ENCODE peak calls at places on chromosomes 7 and 10, in ten cellular contexts. One of them, this sample, is unnamed.

GRCh38 chr10:124092270-124093075 is 925 bp downstream of the CHST15 start:
- DNase-seq in HCT116: no peak
- DNase-seq in transverse colon: peak; percentile 77
- DNase-seq in prostate gland: peak; percentile 40
- DNase-seq in sigmoid colon: peak; percentile 87
- DNase-seq in right lobe of liver: peak; percentile 84
- DNase-seq in IMR-90: no peak
- DNase-seq in H1: peak; percentile 82
- DNase-seq in A549: peak; percentile 39
- DNase-seq in K562: no peak
- DNase-seq in this sample: peak; percentile 50

GRCh38 chr10:92847185-92847864 is 995 bp upstream of the EXOC6 start:
- DNase-seq in IMR-90: peak; percentile 18
- DNase-seq in A549: no peak
- DNase-seq in HCT116: no peak
- DNase-seq in H1: no peak
- DNase-seq in right lobe of liver: no peak
- DNase-seq in prostate gland: no peak
- DNase-seq in K562: peak; percentile 47
- DNase-seq in transverse colon: no peak
- DNase-seq in sigmoid colon: no peak
- DNase-seq in this sample: no peak

GRCh38 chr10:51090190-51090589 is 15.9 kb downstream of the PRKG1 start:
- DNase-seq in transverse colon: no peak
- DNase-seq in right lobe of liver: no peak
- DNase-seq in prostate gland: no peak
- DNase-seq in HCT116: no peak
- DNase-seq in IMR-90: peak; percentile 56
- DNase-seq in H1: no peak
- DNase-seq in A549: no peak
- DNase-seq in sigmoid colon: no peak
- DNase-seq in K562: no peak
- DNase-seq in this sample: no peak

GRCh38 chr7:150516956-150517355 is 2.3 kb downstream of the GIMAP7 start:
- DNase-seq in IMR-90: no peak
- DNase-seq in transverse colon: no peak
- DNase-seq in prostate gland: no peak
- DNase-seq in A549: no peak
- DNase-seq in HCT116: no peak
- DNase-seq in sigmoid colon: no peak
- DNase-seq in H1: no peak
- DNase-seq in right lobe of liver: no peak
- DNase-seq in K562: no peak
- DNase-seq in this sample: no peak

GRCh38 chr10:27948191-27948590 is 50.7 kb downstream of the ODAD2 start:
- DNase-seq in HCT116: no peak
- DNase-seq in transverse colon: no peak
- DNase-seq in prostate gland: no peak
- DNase-seq in A549: no peak
- DNase-seq in right lobe of liver: no peak
- DNase-seq in sigmoid colon: no peak
- DNase-seq in H1: no peak
- DNase-seq in IMR-90: no peak
- DNase-seq in K562: no peak
- DNase-seq in this sample: no peak

GRCh38 chr7:94313926-94314325 is 80.8 kb upstream of the COL1A2 start:
- DNase-seq in sigmoid colon: no peak
- DNase-seq in HCT116: no peak
- DNase-seq in right lobe of liver: no peak
- DNase-seq in A549: no peak
- DNase-seq in prostate gland: no peak
- DNase-seq in K562: no peak
- DNase-seq in IMR-90: peak; percentile 55
- DNase-seq in transverse colon: no peak
- DNase-seq in H1: no peak
- DNase-seq in this sample: no peak

GRCh38 chr10:78551184-78552005 is 517.4 kb upstream of the ZMIZ1 start:
- DNase-seq in right lobe of liver: no peak
- DNase-seq in prostate gland: no peak
- DNase-seq in K562: no peak
- DNase-seq in transverse colon: no peak
- DNase-seq in A549: no peak
- DNase-seq in H1: no peak
- DNase-seq in HCT116: no peak
- DNase-seq in sigmoid colon: no peak
- DNase-seq in IMR-90: no peak
- DNase-seq in this sample: no peak

GRCh38 chr7:12092499-12093130 is 118.5 kb upstream of the TMEM106B start:
- DNase-seq in sigmoid colon: no peak
- DNase-seq in K562: peak; percentile 25
- DNase-seq in HCT116: no peak
- DNase-seq in transverse colon: no peak
- DNase-seq in right lobe of liver: no peak
- DNase-seq in prostate gland: no peak
- DNase-seq in H1: no peak
- DNase-seq in A549: no peak
- DNase-seq in IMR-90: peak; percentile 4
- DNase-seq in this sample: no peak

GRCh38 chr7:24017519-24017918 is 266.5 kb upstream of the NPY start:
- DNase-seq in right lobe of liver: no peak
- DNase-seq in HCT116: no peak
- DNase-seq in H1: no peak
- DNase-seq in prostate gland: no peak
- DNase-seq in A549: no peak
- DNase-seq in transverse colon: no peak
- DNase-seq in sigmoid colon: no peak
- DNase-seq in K562: no peak
- DNase-seq in IMR-90: no peak
- DNase-seq in this sample: no peak

GRCh38 chr7:40721344-40721949 is 586.6 kb downstream of the SUGCT start:
- DNase-seq in sigmoid colon: no peak
- DNase-seq in transverse colon: no peak
- DNase-seq in right lobe of liver: no peak
- DNase-seq in HCT116: no peak
- DNase-seq in H1: no peak
- DNase-seq in prostate gland: no peak
- DNase-seq in A549: no peak
- DNase-seq in K562: no peak
- DNase-seq in IMR-90: no peak
- DNase-seq in this sample: no peak

GRCh38 chr7:54215424-54215823 is 326.8 kb upstream of the VSTM2A start:
- DNase-seq in sigmoid colon: no peak
- DNase-seq in K562: no peak
- DNase-seq in prostate gland: no peak
- DNase-seq in A549: no peak
- DNase-seq in right lobe of liver: no peak
- DNase-seq in H1: no peak
- DNase-seq in HCT116: no peak
- DNase-seq in transverse colon: no peak
- DNase-seq in IMR-90: no peak
- DNase-seq in this sample: no peak

GRCh38 chr10:89668391-89669180 is 23.5 kb upstream of the PANK1 start:
- DNase-seq in A549: no peak
- DNase-seq in K562: no peak
- DNase-seq in HCT116: no peak
- DNase-seq in sigmoid colon: no peak
- DNase-seq in transverse colon: peak; percentile 27
- DNase-seq in right lobe of liver: no peak
- DNase-seq in IMR-90: no peak
- DNase-seq in H1: no peak
- DNase-seq in prostate gland: no peak
- DNase-seq in this sample: no peak

GRCh38 chr7:107860981-107861652 is 29.9 kb upstream of the DLD start:
- DNase-seq in right lobe of liver: no peak
- DNase-seq in transverse colon: peak; percentile 43
- DNase-seq in sigmoid colon: no peak
- DNase-seq in K562: no peak
- DNase-seq in IMR-90: peak; percentile 7
- DNase-seq in HCT116: no peak
- DNase-seq in A549: no peak
- DNase-seq in H1: no peak
- DNase-seq in prostate gland: no peak
- DNase-seq in this sample: no peak

GRCh38 chr7:27141591-27142561 is 1.6 kb downstream of the HOXA5 start:
- DNase-seq in A549: peak; percentile 80
- DNase-seq in H1: peak; percentile 55
- DNase-seq in sigmoid colon: no peak
- DNase-seq in right lobe of liver: no peak
- DNase-seq in HCT116: no peak
- DNase-seq in transverse colon: peak; percentile 37
- DNase-seq in K562: no peak
- DNase-seq in IMR-90: no peak
- DNase-seq in prostate gland: no peak
- DNase-seq in this sample: no peak

GRCh38 chr7:23012797-23013714 is 874 bp downstream of the HYCC1 start:
- DNase-seq in sigmoid colon: peak; percentile 76
- DNase-seq in transverse colon: peak; percentile 15
- DNase-seq in A549: no peak
- DNase-seq in HCT116: no peak
- DNase-seq in prostate gland: peak; percentile 5
- DNase-seq in K562: peak; percentile 77
- DNase-seq in right lobe of liver: peak; percentile 64
- DNase-seq in IMR-90: no peak
- DNase-seq in H1: peak; percentile 66
- DNase-seq in this sample: peak; percentile 18

GRCh38 chr10:33509231-33509871 is 174.9 kb upstream of the NRP1 start:
- DNase-seq in prostate gland: peak; percentile 30
- DNase-seq in A549: peak; percentile 83
- DNase-seq in IMR-90: peak; percentile 84
- DNase-seq in sigmoid colon: peak; percentile 77
- DNase-seq in K562: peak; percentile 41
- DNase-seq in HCT116: peak; percentile 56
- DNase-seq in transverse colon: peak; percentile 38
- DNase-seq in H1: no peak
- DNase-seq in right lobe of liver: peak; percentile 34
- DNase-seq in this sample: peak; percentile 64

GRCh38 chr7:45568536-45569289 is 5.5 kb upstream of the ADCY1 start:
- DNase-seq in sigmoid colon: no peak
- DNase-seq in HCT116: no peak
- DNase-seq in prostate gland: no peak
- DNase-seq in H1: no peak
- DNase-seq in right lobe of liver: no peak
- DNase-seq in transverse colon: no peak
- DNase-seq in K562: no peak
- DNase-seq in A549: no peak
- DNase-seq in IMR-90: no peak
- DNase-seq in this sample: no peak

GRCh38 chr10:64731016-64731415 is 1209.8 kb downstream of the REEP3 start:
- DNase-seq in sigmoid colon: no peak
- DNase-seq in right lobe of liver: no peak
- DNase-seq in H1: no peak
- DNase-seq in K562: no peak
- DNase-seq in transverse colon: no peak
- DNase-seq in prostate gland: no peak
- DNase-seq in HCT116: no peak
- DNase-seq in IMR-90: no peak
- DNase-seq in A549: no peak
- DNase-seq in this sample: no peak

GRCh38 chr7:47758546-47758945 is 176.6 kb upstream of the TNS3 start:
- DNase-seq in sigmoid colon: no peak
- DNase-seq in IMR-90: peak; percentile 36
- DNase-seq in K562: no peak
- DNase-seq in H1: no peak
- DNase-seq in right lobe of liver: no peak
- DNase-seq in A549: no peak
- DNase-seq in prostate gland: no peak
- DNase-seq in HCT116: no peak
- DNase-seq in transverse colon: no peak
- DNase-seq in this sample: no peak
- TF ChIP-seq CTCF in sigmoid colon: no peak
- TF ChIP-seq CTCF in IMR-90: no peak
- TF ChIP-seq CTCF in K562: no peak
- TF ChIP-seq CTCF in H1: no peak
- TF ChIP-seq CTCF in right lobe of liver: no peak
- TF ChIP-seq CTCF in A549: no peak
- TF ChIP-seq CTCF in prostate gland: no peak
- TF ChIP-seq CTCF in HCT116: no peak
- TF ChIP-seq CTCF in transverse colon: no peak
- TF ChIP-seq CTCF in this sample: no peak

DNA sequence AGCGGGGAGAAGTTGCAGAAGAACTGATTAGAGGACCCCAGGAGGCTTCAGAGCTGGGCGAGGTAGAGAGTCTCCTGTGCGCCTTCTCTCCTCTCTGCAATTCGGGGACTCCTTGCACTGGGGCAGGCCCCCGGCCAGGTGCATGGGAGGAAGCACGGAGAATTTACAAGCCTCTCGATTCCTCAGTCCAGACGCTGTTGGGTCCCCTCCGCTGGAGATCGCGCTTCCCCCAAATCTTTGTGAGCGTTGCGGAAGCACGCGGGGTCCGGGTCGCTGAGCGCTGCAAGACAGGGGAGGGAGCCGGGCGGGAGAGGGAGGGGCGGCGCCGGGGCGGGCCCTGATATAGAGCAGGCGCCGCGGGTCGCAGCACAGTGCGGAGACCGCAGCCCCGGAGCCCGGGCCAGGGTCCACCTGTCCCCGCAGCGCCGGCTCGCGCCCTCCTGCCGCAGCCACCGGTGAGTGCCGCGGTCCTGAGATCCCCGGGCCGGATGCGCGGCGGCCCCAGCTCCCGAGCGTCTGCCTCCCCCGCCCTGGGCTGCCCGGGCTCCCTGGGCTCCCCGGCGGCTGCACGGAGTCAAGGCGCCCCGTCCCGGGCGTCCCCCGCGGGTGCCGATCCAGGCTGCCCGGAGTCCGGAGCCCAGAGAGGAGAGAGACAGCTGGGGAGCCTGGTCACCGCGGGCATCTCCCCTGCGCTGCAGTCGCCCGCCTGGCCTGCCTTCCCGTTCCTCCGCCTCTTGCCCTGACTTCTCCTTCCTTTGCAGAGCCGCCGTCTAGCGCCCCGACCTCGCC is at the start of gene PLAU:
- DNase-seq in HCT116: no peak
- DNase-seq in H1: peak; percentile 82
- DNase-seq in prostate gland: peak; percentile 25
- DNase-seq in right lobe of liver: peak; percentile 65
- DNase-seq in transverse colon: peak; percentile 44
- DNase-seq in A549: no peak
- DNase-seq in IMR-90: peak; percentile 57
- DNase-seq in K562: peak; percentile 67
- DNase-seq in sigmoid colon: peak; percentile 74
- DNase-seq in this sample: peak; percentile 30
- TF ChIP-seq POLR2A in HCT116: peak; percentile 86
- TF ChIP-seq POLR2A in H1: peak; percentile 51
- TF ChIP-seq POLR2A in prostate gland: peak; percentile 81
- TF ChIP-seq POLR2A in right lobe of liver: peak; percentile 37
- TF ChIP-seq POLR2A in transverse colon: peak; percentile 8
- TF ChIP-seq POLR2A in A549: peak; percentile 88
- TF ChIP-seq POLR2A in IMR-90: peak; percentile 94
- TF ChIP-seq POLR2A in K562: peak; percentile 31
- TF ChIP-seq POLR2A in sigmoid colon: no peak
- TF ChIP-seq POLR2A in this sample: peak; percentile 22

GRCh38 chr7:4837814-4838625 is 23.8 kb downstream of the PAPOLB start:
- DNase-seq in K562: no peak
- DNase-seq in prostate gland: no peak
- DNase-seq in H1: peak; percentile 50
- DNase-seq in transverse colon: no peak
- DNase-seq in sigmoid colon: peak; percentile 46
- DNase-seq in HCT116: no peak
- DNase-seq in IMR-90: no peak
- DNase-seq in A549: no peak
- DNase-seq in right lobe of liver: no peak
- DNase-seq in this sample: no peak
- H3K27ac ChIP-seq in K562: no peak overlapping the region
- H3K27ac ChIP-seq in prostate gland: no peak overlapping the region
- H3K27ac ChIP-seq in H1: no peak overlapping the region
- H3K27ac ChIP-seq in transverse colon: no peak overlapping the region
- H3K27ac ChIP-seq in sigmoid colon: no peak overlapping the region
- H3K27ac ChIP-seq in HCT116: no peak overlapping the region
- H3K27ac ChIP-seq in IMR-90: no peak overlapping the region
- H3K27ac ChIP-seq in A549: no peak overlapping the region
- H3K27ac ChIP-seq in right lobe of liver: no peak overlapping the region
- H3K27ac ChIP-seq in this sample: no peak overlapping the region

GRCh38 chr10:45418859-45419672 is 45.0 kb downstream of the ALOX5 start:
- DNase-seq in K562: no peak
- DNase-seq in HCT116: no peak
- DNase-seq in H1: peak; percentile 78
- DNase-seq in IMR-90: peak; percentile 10
- DNase-seq in prostate gland: peak; percentile 29
- DNase-seq in right lobe of liver: peak; percentile 74
- DNase-seq in A549: no peak
- DNase-seq in transverse colon: peak; percentile 72
- DNase-seq in sigmoid colon: peak; percentile 83
- DNase-seq in this sample: peak; percentile 57
- TF ChIP-seq CTCF in K562: no peak
- TF ChIP-seq CTCF in HCT116: no peak
- TF ChIP-seq CTCF in H1: no peak
- TF ChIP-seq CTCF in IMR-90: no peak
- TF ChIP-seq CTCF in prostate gland: peak; percentile 6
- TF ChIP-seq CTCF in right lobe of liver: no peak
- TF ChIP-seq CTCF in A549: no peak
- TF ChIP-seq CTCF in transverse colon: no peak
- TF ChIP-seq CTCF in sigmoid colon: no peak
- TF ChIP-seq CTCF in this sample: no peak